ENCODE peak calls at places on chromosomes 4 and X, in five cellular contexts. A is fibroblast of pulmonary artery, M is dorsolateral prefrontal cortex, K is GM12865, I is astrocyte of the spinal cord. T is an unnamed sample.

GRCh38 chr4:30757357-30757756 is 37.2 kb downstream of the PCDH7 start:
- DNase-seq in A (peak), M (no peak), K (no peak), I (peak), T (no peak)

GRCh38 chr4:84496356-84497219 is 2.5 kb downstream of the NKX6-1 start:
- DNase-seq in A (peak), M (no peak), K (no peak), I (peak), T (no peak)

GRCh38 chr4:120826853-120827252 is 95.7 kb downstream of the PRDM5 start:
- DNase-seq in A (no peak), M (no peak), K (no peak), I (no peak), T (no peak)

GRCh38 chrX:71532078-71532752 is 689 bp upstream of the OGT start:
- DNase-seq in A (peak), M (no peak), K (peak), I (peak), T (no peak)

GRCh38 chr4:82076809-82077208 is 297.0 kb downstream of the HNRNPD start:
- DNase-seq in A (no peak), M (no peak), K (no peak), I (no peak), T (no peak)

GRCh38 chr4:89303177-89303576 is 4.4 kb downstream of the GPRIN3 start:
- DNase-seq in A (no peak), M (no peak), K (no peak), I (no peak), T (no peak)

GRCh38 chr4:25361253-25361652 is 15.8 kb upstream of the ANAPC4 start:
- DNase-seq in A (no peak), M (no peak), K (no peak), I (no peak), T (no peak)

GRCh38 chr4:71389149-71389840 is 50.5 kb downstream of the SLC4A4 start:
- DNase-seq in A (no peak), M (no peak), K (no peak), I (peak), T (no peak)

GRCh38 chrX:72273718-72274117 is 3.3 kb downstream of the RPS4X start:
- DNase-seq in A (no peak), M (no peak), K (no peak), I (peak), T (no peak)

GRCh38 chr4:140049024-140049923 is 104.7 kb downstream of the MAML3 start:
- DNase-seq in A (peak), M (peak), K (peak), I (peak), T (peak)

GRCh38 chrX:46485897-46486296 is 59.3 kb downstream of the ZNF674 start:
- DNase-seq in A (no peak), M (no peak), K (no peak), I (no peak), T (no peak)

GRCh38 chrX:912677-913076 is 282.1 kb downstream of the SHOX start:
- DNase-seq in A (no peak), M (no peak), K (no peak), I (no peak), T (no peak)

GRCh38 chrX:81489987-81490386 is 288.1 kb downstream of the SH3BGRL start:
- DNase-seq in A (no peak), M (no peak), K (no peak), I (no peak), T (no peak)

GRCh38 chr4:114378306-114378903 is 220.2 kb upstream of the UGT8 start:
- DNase-seq in A (peak), M (no peak), K (no peak), I (peak), T (no peak)

GRCh38 chrX:41824551-41824950 is 98.8 kb downstream of the CASK start:
- DNase-seq in A (peak), M (no peak), K (no peak), I (peak), T (no peak)

GRCh38 chr4:39348371-39349265 is 17.5 kb downstream of the RFC1 start:
- DNase-seq in A (no peak), M (no peak), K (no peak), I (peak), T (no peak)

GRCh38 chr4:140108713-140109230 is 45.2 kb downstream of the MAML3 start:
- DNase-seq in A (no peak), M (no peak), K (no peak), I (no peak), T (no peak)

GRCh38 chrX:1261285-1261684 is 7.3 kb upstream of the CSF2RA start:
- DNase-seq in A (no peak), M (no peak), K (no peak), I (no peak), T (no peak)

GRCh38 chr4:172716291-172716690 is 452.3 kb upstream of the GALNT7 start:
- DNase-seq in A (no peak), M (no peak), K (no peak), I (no peak), T (no peak)

GRCh38 chrX:39714471-39714870 is 383.3 kb downstream of the BCOR start:
- DNase-seq in A (no peak), M (no peak), K (no peak), I (no peak), T (no peak)

GRCh38 chrX:13598877-13599276 is 29.5 kb downstream of the EGFL6 start:
- DNase-seq in A (peak), M (no peak), K (no peak), I (no peak), T (no peak)
- TF ChIP-seq CTCF in A (peak), M (no peak), K (no peak), I (peak), T (peak)

DNA sequence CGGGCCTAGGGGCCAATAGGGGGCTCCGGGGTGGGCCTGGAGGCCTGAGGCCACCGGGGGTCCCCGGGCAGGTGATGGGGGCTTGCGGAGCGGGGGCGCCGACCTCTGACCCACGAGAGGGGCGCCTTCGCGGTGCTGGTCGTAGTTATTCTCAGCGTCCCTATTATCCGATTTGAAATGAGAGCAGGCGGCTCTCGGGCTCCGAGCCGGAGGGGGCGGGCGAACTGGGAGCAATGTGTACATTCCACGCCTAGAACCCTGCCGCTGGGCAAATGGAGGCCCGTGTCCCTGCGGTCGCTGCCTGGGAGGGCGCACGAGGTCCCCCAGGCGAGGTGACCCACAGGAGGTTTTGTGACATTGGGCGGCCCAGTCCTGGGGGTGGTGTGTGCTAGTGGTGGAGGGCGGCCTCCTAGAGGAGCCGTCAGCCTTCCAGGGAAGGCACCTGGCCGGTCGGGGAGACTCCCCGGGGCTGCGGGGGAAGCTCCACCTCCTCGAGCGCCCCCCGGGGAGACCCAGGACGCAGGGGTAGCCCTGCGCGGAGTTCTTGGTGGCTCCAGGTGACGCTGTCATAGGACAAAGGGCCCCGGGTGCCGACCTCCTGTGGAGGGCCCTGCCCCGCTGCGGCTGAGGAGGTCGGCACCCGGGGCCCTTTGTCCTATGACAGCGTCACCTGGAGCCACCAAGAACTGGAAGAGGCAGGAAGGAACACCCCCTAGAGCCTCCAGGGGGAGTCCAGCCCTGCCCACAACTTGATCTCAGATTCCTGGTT is 102.6 kb upstream of the PRKX start:
- DNase-seq in A (peak), M (peak), K (peak), I (peak), T (peak)
- TF ChIP-seq CTCF in A (no peak), M (no peak), K (no peak), I (peak), T (no peak)

GRCh38 chr4:144967161-144967560 is 130.8 kb downstream of the ANAPC10 start:
- DNase-seq in A (no peak), M (no peak), K (peak), I (no peak), T (no peak)

GRCh38 chr4:144962300-144962699 is 135.7 kb downstream of the ANAPC10 start:
- DNase-seq in A (no peak), M (no peak), K (no peak), I (no peak), T (no peak)
- TF ChIP-seq CTCF in A (no peak), M (no peak), K (no peak), I (no peak), T (no peak)

GRCh38 chr4:77148081-77148480 is 8.9 kb upstream of the CCNG2 start:
- DNase-seq in A (no peak), M (no peak), K (no peak), I (no peak), T (no peak)

GRCh38 chr4:77149789-77150188 is 7.2 kb upstream of the CCNG2 start:
- DNase-seq in A (no peak), M (no peak), K (no peak), I (no peak), T (no peak)

GRCh38 chr4:77145806-77146425 is 11.1 kb upstream of the CCNG2 start:
- DNase-seq in A (peak), M (no peak), K (no peak), I (no peak), T (no peak)

GRCh38 chr4:77147400-77147782 is 9.6 kb upstream of the CCNG2 start:
- DNase-seq in A (no peak), M (no peak), K (no peak), I (no peak), T (no peak)

GRCh38 chr4:77146426-77147399 is 10.3 kb upstream of the CCNG2 start:
- DNase-seq in A (no peak), M (no peak), K (no peak), I (no peak), T (no peak)
- TF ChIP-seq CTCF in A (no peak), M (no peak), K (no peak), I (no peak), T (no peak)

DNA sequence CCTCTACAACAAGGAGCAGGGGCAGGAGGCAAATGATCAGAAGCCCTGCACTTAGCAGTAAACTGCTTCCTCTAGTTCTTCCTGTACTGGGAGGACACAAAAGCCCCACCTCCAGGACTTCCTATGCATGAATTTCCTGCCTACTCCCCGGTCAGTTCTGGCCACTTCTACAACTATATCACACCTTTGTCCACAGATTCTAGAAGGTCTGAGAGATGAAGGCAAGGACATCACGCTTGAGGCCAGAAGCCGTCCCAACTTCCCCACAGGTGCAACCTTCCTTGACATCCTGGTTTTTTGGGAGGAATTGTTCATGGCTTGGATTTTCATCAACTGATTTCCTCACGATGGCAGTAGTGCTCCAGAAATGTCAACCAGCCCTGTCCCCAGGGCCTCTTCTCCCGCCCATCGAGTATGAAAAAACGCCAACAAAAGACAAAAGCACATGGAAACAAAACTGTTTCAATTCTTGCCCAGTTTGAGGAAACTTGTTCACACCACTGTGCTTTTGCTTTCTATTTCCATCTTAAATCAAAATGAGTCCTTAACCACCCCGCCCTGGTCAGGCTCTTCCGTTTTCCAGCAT is 206.5 kb upstream of the STK26 start:
- DNase-seq in A (no peak), M (no peak), K (peak), I (peak), T (peak)
- TF ChIP-seq CTCF in A (no peak), M (peak), K (no peak), I (peak), T (peak)

GRCh38 chr4:53076335-53076958 is 214.3 kb downstream of the RASL11B start:
- DNase-seq in A (no peak), M (no peak), K (no peak), I (no peak), T (no peak)
- TF ChIP-seq CTCF in A (no peak), M (no peak), K (no peak), I (no peak), T (no peak)

GRCh38 chrX:110212299-110212698 is 105.6 kb downstream of the AMMECR1 start:
- DNase-seq in A (no peak), M (no peak), K (no peak), I (no peak), T (no peak)
- TF ChIP-seq CTCF in A (peak), M (no peak), K (peak), I (peak), T (no peak)

T was measured in GM10248.